ENCODE peak calls at places on chromosomes 7 and 10, in four cellular contexts. V is upper lobe of right lung, W is iPS DF 6.9, M is thoracic aorta. F is an unnamed sample. For H3K4me1, the result is how much of the 10 kb centered on the place peaks cover.

GRCh38 chr10:34768261-34768971 is 46.7 kb downstream of the PARD3 start:
- DNase-seq in V (peak), W (no peak), M (peak), F (peak)

GRCh38 chr10:86038371-86038770 is 328.2 kb downstream of the GRID1 start:
- DNase-seq in M (no peak), V (no peak), W (no peak), F (no peak)

GRCh38 chr7:81232084-81232799 is 313.4 kb upstream of the SEMA3C start:
- DNase-seq in W (no peak), V (no peak), M (no peak), F (no peak)

GRCh38 chr7:139121-139520 is 53.2 kb upstream of the FAM20C start:
- DNase-seq in V (peak), M (no peak), W (no peak), F (no peak)

GRCh38 chr7:112646787-112647186 is 143.4 kb downstream of the TMEM168 start:
- DNase-seq in W (no peak), V (no peak), M (no peak), F (no peak)

GRCh38 chr7:47570649-47571050 is 11.3 kb downstream of the TNS3 start:
- DNase-seq in V (no peak), W (no peak), M (no peak), F (no peak)

GRCh38 chr10:118729641-118730258 is 25.0 kb downstream of the CACUL1 start:
- DNase-seq in W (no peak), V (no peak), M (no peak), F (no peak)

GRCh38 chr10:12909836-12910185 is 91.7 kb downstream of the CCDC3 start:
- DNase-seq in M (no peak), W (no peak), V (no peak), F (no peak)

GRCh38 chr7:158413962-158414961 is 173.4 kb downstream of the PTPRN2 start:
- DNase-seq in V (no peak), W (no peak), M (no peak), F (no peak)

GRCh38 chr7:113008755-113009154 is 77.9 kb downstream of the GPR85 start:
- DNase-seq in M (no peak), V (no peak), W (no peak), F (no peak)

GRCh38 chr10:129740532-129741279 is 223.4 kb downstream of the EBF3 start:
- DNase-seq in V (no peak), M (no peak), W (no peak), F (no peak)

GRCh38 chr7:46321556-46322205 is 400.6 kb upstream of the IGFBP3 start:
- DNase-seq in M (no peak), W (no peak), V (no peak), F (no peak)

GRCh38 chr10:132580157-132580556 is 42.6 kb downstream of the INPP5A start:
- DNase-seq in V (no peak), M (no peak), W (no peak), F (no peak)

GRCh38 chr10:125006921-125007391 is 65.0 kb downstream of the ZRANB1 start:
- DNase-seq in V (peak), W (no peak), M (no peak), F (peak)

GRCh38 chr10:11191673-11192072 is 174.0 kb downstream of the CELF2 start:
- DNase-seq in W (no peak), M (no peak), V (no peak), F (no peak)
- H3K4me1 ChIP-seq in W (under half), M (under half), V (under half), F (half or more)

DNA sequence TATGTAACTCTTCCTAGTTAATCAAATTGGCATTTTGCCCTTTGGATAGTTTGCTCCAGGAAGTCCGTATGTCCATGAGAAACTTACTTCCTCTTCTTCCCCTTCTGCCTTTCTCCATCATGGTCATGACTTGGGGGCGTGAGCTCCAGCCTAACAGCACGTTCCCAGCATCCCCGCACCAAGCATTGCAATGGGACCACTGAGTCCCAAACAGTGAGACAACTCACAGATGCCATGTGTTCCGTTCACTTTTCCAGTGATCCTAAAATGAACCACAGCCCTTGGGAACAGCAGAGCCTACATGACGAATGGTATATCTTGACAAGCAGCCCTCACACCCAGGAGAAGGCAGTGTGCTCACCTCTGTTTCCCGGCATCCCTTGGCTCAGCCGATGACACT is 10.7 kb downstream of the BTBD16 start:
- DNase-seq in W (no peak), V (no peak), M (no peak), F (no peak)
- H3K4me1 ChIP-seq in W (under half), V (under half), M (under half), F (under half)

GRCh38 chr10:49303711-49304110 is 4.7 kb downstream of the C10orf71 start:
- DNase-seq in V (no peak), W (no peak), M (no peak), F (no peak)
- H3K4me1 ChIP-seq in V (under half), W (under half), M (under half), F (under half)

GRCh38 chr7:77422500-77422899 is 6.4 kb upstream of the GSAP start:
- DNase-seq in M (no peak), W (no peak), V (no peak), F (no peak)
- H3K4me1 ChIP-seq in M (under half), W (under half), V (under half), F (under half)

DNA sequence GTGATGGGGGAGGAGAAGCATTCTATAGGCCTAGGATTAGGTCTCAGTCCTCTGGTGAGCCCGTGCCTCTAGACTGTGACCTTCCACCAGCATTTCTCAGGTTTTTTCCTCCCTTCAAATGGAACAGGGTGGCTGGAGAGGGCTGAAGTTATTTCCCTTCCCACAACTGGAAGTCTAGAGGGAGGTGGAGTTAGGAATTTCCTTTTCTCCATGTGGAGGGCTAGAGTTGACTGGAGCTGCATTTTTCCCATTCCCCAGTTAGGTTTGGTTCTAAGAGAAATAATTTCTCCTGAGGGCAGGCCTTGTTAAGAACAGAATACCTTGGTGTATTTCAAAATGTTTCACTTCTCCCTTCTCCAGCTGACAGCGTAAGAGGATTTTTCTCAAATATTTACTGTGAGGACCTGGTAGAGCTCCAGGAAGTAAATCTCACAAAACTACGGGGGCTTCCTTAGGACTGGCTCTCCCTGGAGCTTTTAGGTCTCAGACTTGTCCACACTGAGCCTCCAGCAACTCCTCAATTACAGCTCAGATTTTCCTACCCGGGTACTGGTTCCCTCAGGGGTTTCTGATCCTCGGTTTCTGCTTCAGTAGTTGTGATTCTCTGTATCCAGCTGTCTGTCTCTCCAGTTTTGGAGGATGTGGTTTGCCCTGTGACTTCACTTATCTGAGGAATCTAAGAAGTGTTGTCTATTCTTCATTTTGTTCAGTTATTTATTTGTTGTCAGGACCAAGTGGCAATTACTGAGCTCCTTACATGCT is 6.0 kb upstream of the REEP3 start:
- DNase-seq in V (no peak), M (no peak), W (no peak), F (no peak)
- H3K4me1 ChIP-seq in V (under half), M (under half), W (under half), F (under half)